ENCODE peak calls at places on chromosome 6, in seven cellular contexts. One of them, this sample, is unnamed.

GRCh38 chr6:68233623-68234022 is 401.5 kb upstream of the ADGRB3 start:
- DNase-seq in mesendoderm: no peak
- DNase-seq in IMR-90: peak; percentile 1
- DNase-seq in neuronal stem cell: no peak
- DNase-seq in mesenchymal stem cell: peak; percentile 62
- DNase-seq in H9: no peak
- DNase-seq in H1: no peak
- DNase-seq in this sample: no peak

GRCh38 chr6:34934516-34934915 is 45.5 kb downstream of the ANKS1A start:
- DNase-seq in H1: no peak
- DNase-seq in H9: no peak
- DNase-seq in mesendoderm: no peak
- DNase-seq in neuronal stem cell: no peak
- DNase-seq in mesenchymal stem cell: no peak
- DNase-seq in IMR-90: peak; percentile 59
- DNase-seq in this sample: no peak

GRCh38 chr6:108074057-108074358 is 533 bp downstream of the OSTM1 start:
- DNase-seq in H1: no peak
- DNase-seq in neuronal stem cell: no peak
- DNase-seq in H9: no peak
- DNase-seq in IMR-90: peak; percentile 31
- DNase-seq in mesenchymal stem cell: no peak
- DNase-seq in mesendoderm: no peak
- DNase-seq in this sample: no peak

GRCh38 chr6:170347091-170347490 is 40.5 kb downstream of the FAM120B start:
- DNase-seq in H1: no peak
- DNase-seq in mesenchymal stem cell: no peak
- DNase-seq in H9: no peak
- DNase-seq in neuronal stem cell: no peak
- DNase-seq in IMR-90: peak; percentile 51
- DNase-seq in mesendoderm: no peak
- DNase-seq in this sample: no peak

GRCh38 chr6:16973071-16973470 is 128.8 kb upstream of the STMND1 start:
- DNase-seq in neuronal stem cell: no peak
- DNase-seq in mesenchymal stem cell: no peak
- DNase-seq in H9: no peak
- DNase-seq in mesendoderm: no peak
- DNase-seq in H1: no peak
- DNase-seq in IMR-90: no peak
- DNase-seq in this sample: no peak

GRCh38 chr6:6942826-6943225 is 164.9 kb upstream of the RREB1 start:
- DNase-seq in H1: no peak
- DNase-seq in H9: no peak
- DNase-seq in mesendoderm: no peak
- DNase-seq in neuronal stem cell: no peak
- DNase-seq in IMR-90: peak; percentile 8
- DNase-seq in mesenchymal stem cell: no peak
- DNase-seq in this sample: no peak

GRCh38 chr6:41682497-41682961 is 44.3 kb downstream of the MDFI start:
- DNase-seq in mesendoderm: no peak
- DNase-seq in IMR-90: no peak
- DNase-seq in neuronal stem cell: no peak
- DNase-seq in mesenchymal stem cell: no peak
- DNase-seq in H9: no peak
- DNase-seq in H1: no peak
- DNase-seq in this sample: no peak

GRCh38 chr6:111972714-111973678 is 80.9 kb upstream of the CCN6 start:
- DNase-seq in IMR-90: peak; percentile 98
- DNase-seq in mesenchymal stem cell: peak; percentile 97
- DNase-seq in H9: no peak
- DNase-seq in mesendoderm: peak; percentile 68
- DNase-seq in neuronal stem cell: no peak
- DNase-seq in H1: no peak
- DNase-seq in this sample: peak; percentile 80

GRCh38 chr6:25056130-25056529 is 120.4 kb upstream of the RIPOR2 start:
- DNase-seq in IMR-90: no peak
- DNase-seq in H1: no peak
- DNase-seq in mesenchymal stem cell: no peak
- DNase-seq in mesendoderm: peak; percentile 20
- DNase-seq in neuronal stem cell: no peak
- DNase-seq in H9: no peak
- DNase-seq in this sample: no peak

GRCh38 chr6:18720075-18720474 is 332.9 kb downstream of the RNF144B start:
- DNase-seq in neuronal stem cell: no peak
- DNase-seq in mesendoderm: no peak
- DNase-seq in IMR-90: no peak
- DNase-seq in mesenchymal stem cell: no peak
- DNase-seq in H1: no peak
- DNase-seq in H9: no peak
- DNase-seq in this sample: no peak

GRCh38 chr6:89952696-89953095 is 58.4 kb downstream of the GJA10 start:
- DNase-seq in mesendoderm: no peak
- DNase-seq in neuronal stem cell: no peak
- DNase-seq in H9: no peak
- DNase-seq in H1: no peak
- DNase-seq in IMR-90: peak; percentile 75
- DNase-seq in mesenchymal stem cell: peak; percentile 21
- DNase-seq in this sample: no peak

GRCh38 chr6:12328701-12329100 is 38.5 kb downstream of the EDN1 start:
- DNase-seq in neuronal stem cell: no peak
- DNase-seq in H1: no peak
- DNase-seq in mesenchymal stem cell: no peak
- DNase-seq in mesendoderm: no peak
- DNase-seq in IMR-90: no peak
- DNase-seq in H9: no peak
- DNase-seq in this sample: no peak

GRCh38 chr6:138824482-138825134 is 28.7 kb downstream of the ECT2L start:
- DNase-seq in H9: no peak
- DNase-seq in IMR-90: peak; percentile 9
- DNase-seq in H1: no peak
- DNase-seq in neuronal stem cell: no peak
- DNase-seq in mesenchymal stem cell: no peak
- DNase-seq in mesendoderm: peak; percentile 3
- DNase-seq in this sample: no peak

GRCh38 chr6:52931351-52931750 is 21.9 kb upstream of the GSTA3 start:
- DNase-seq in H9: no peak
- DNase-seq in H1: no peak
- DNase-seq in IMR-90: no peak
- DNase-seq in mesenchymal stem cell: no peak
- DNase-seq in neuronal stem cell: no peak
- DNase-seq in mesendoderm: no peak
- DNase-seq in this sample: peak; percentile 55

GRCh38 chr6:111806561-111807497 is 66.4 kb downstream of the FYN start:
- DNase-seq in mesendoderm: peak; percentile 58
- DNase-seq in IMR-90: no peak
- DNase-seq in H1: no peak
- DNase-seq in neuronal stem cell: no peak
- DNase-seq in H9: no peak
- DNase-seq in mesenchymal stem cell: no peak
- DNase-seq in this sample: peak; percentile 65

DNA sequence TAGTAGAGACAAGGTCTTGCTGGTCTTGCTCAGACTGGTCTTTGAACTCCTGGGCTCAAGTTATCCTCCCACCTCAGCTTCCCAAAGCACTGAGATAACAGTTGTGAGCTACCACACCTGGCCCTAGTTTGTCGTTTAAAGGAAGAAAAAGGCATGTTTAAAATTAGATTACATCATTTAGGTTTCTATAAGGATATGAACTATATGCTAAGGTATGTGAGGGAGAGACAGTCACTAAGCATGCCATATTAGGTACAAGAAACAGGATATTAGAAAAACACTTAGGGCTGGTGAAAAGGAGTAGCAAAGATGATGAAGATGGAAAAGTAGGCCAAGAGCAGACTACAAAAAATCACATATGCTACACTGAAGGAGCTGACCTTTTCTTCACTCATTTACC is 106.4 kb downstream of the ASCC3 start:
- DNase-seq in mesenchymal stem cell: no peak
- DNase-seq in H1: no peak
- DNase-seq in H9: no peak
- DNase-seq in neuronal stem cell: no peak
- DNase-seq in IMR-90: peak; percentile 66
- DNase-seq in mesendoderm: no peak
- DNase-seq in this sample: no peak
- H2BK120ac ChIP-seq in mesenchymal stem cell: no peak overlapping the region
- H2BK120ac ChIP-seq in H1: no peak overlapping the region
- H2BK120ac ChIP-seq in H9: no peak overlapping the region
- H2BK120ac ChIP-seq in neuronal stem cell: no peak overlapping the region
- H2BK120ac ChIP-seq in IMR-90: no peak overlapping the region
- H2BK120ac ChIP-seq in mesendoderm: no peak overlapping the region
- H2BK120ac ChIP-seq in this sample: no peak overlapping the region

DNA sequence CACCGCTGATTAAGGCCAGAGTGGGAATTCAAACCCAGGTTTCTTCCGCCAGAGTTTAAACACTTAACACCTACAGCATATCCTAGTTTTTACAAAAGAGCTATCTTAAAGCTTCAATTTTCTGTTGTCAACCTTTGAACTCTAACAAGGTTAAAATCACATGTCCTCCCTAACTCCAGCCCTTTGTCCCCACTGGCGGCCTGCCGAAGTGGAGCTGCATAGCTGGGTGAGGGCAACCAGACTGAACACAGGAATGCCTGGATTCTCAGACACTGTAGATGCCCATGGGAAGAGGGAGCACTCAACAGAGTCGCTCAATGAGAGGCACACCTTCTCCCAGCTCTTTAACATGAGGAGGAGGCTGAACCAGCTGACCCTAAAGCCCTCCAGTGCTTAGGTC is 59.1 kb downstream of the LRFN2 start:
- DNase-seq in H9: no peak
- DNase-seq in H1: no peak
- DNase-seq in mesendoderm: no peak
- DNase-seq in IMR-90: no peak
- DNase-seq in mesenchymal stem cell: no peak
- DNase-seq in neuronal stem cell: no peak
- DNase-seq in this sample: no peak
- H2BK120ac ChIP-seq in H9: no peak overlapping the region
- H2BK120ac ChIP-seq in H1: no peak overlapping the region
- H2BK120ac ChIP-seq in mesendoderm: no peak overlapping the region
- H2BK120ac ChIP-seq in IMR-90: no peak overlapping the region
- H2BK120ac ChIP-seq in mesenchymal stem cell: no peak overlapping the region
- H2BK120ac ChIP-seq in neuronal stem cell: no peak overlapping the region
- H2BK120ac ChIP-seq in this sample: no peak overlapping the region

DNA sequence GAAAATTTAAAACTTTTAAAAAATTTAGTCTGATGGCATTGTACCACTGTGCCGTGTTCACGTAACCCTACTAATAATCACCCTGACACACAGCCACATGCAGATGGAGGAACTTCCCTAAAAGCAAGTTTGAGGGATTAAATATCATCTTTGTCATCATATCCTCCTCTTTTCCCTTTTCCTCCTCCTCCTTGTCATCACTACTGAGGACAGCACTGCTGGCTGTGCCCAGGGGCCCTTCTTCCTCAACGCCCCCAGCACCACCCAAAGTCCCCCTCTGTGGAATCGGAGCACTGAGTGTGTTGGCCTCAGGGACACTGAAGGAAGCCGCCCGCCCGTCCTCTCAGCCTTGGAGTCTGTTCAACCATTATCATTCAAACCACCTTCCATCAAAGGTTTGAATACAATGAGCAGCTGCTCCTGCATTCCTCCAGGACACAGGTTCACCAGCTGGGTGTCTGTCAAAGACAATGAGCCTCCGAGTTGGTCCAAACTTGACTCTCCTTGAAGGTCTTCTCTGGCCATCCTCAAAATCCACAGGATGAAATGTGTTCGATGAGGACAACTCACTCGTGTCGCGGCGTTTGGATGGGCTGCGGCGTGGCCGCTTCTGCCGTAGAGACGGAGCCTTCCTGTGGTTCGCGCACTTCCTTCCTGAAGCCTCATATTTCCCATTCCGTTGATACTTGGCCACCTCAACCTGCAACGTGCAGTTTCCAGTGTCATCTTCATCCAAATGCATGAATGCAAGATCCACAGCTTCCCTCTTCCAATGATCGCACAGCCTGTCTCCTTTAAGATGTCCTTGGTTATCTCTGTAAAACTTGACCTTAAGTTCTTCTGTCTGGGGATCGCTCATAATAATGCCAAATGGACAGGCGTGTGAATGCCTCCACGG is 23.3 kb downstream of the NQO2 start:
- DNase-seq in mesendoderm: peak; percentile 62
- DNase-seq in H1: no peak
- DNase-seq in mesenchymal stem cell: no peak
- DNase-seq in H9: peak; percentile 48
- DNase-seq in IMR-90: no peak
- DNase-seq in neuronal stem cell: no peak
- DNase-seq in this sample: peak; percentile 38
- H2BK120ac ChIP-seq in mesendoderm: no peak overlapping the region
- H2BK120ac ChIP-seq in H1: no peak overlapping the region
- H2BK120ac ChIP-seq in mesenchymal stem cell: peak overlapping the region; percentile 44
- H2BK120ac ChIP-seq in H9: no peak overlapping the region
- H2BK120ac ChIP-seq in IMR-90: peak overlapping the region; percentile 83
- H2BK120ac ChIP-seq in neuronal stem cell: no peak overlapping the region
- H2BK120ac ChIP-seq in this sample: no peak overlapping the region

DNA sequence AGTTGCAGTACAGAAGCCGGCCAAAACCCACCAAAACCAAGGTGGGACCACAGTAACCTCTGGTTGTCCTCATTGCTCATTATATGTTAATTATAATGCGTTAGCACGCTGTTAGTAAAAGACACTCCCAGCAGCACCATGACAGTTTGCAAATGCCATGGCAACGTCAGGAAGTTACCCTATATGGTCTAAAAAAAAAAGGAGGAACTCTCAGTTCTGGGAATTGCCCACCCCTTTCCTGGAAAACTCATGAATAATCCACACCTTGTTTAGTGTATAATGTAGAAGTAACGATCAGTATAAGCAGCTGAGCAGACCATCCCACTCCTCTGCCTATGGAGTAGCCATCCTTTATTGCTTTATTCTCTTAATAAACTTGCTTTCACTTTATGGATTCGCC is 148.6 kb upstream of the EXOC2 start:
- DNase-seq in neuronal stem cell: no peak
- DNase-seq in IMR-90: no peak
- DNase-seq in mesendoderm: peak; percentile 43
- DNase-seq in H1: no peak
- DNase-seq in H9: no peak
- DNase-seq in mesenchymal stem cell: no peak
- DNase-seq in this sample: no peak
- H2BK120ac ChIP-seq in neuronal stem cell: no peak overlapping the region
- H2BK120ac ChIP-seq in IMR-90: no peak overlapping the region
- H2BK120ac ChIP-seq in mesendoderm: no peak overlapping the region
- H2BK120ac ChIP-seq in H1: no peak overlapping the region
- H2BK120ac ChIP-seq in H9: no peak overlapping the region
- H2BK120ac ChIP-seq in mesenchymal stem cell: no peak overlapping the region
- H2BK120ac ChIP-seq in this sample: no peak overlapping the region

DNA sequence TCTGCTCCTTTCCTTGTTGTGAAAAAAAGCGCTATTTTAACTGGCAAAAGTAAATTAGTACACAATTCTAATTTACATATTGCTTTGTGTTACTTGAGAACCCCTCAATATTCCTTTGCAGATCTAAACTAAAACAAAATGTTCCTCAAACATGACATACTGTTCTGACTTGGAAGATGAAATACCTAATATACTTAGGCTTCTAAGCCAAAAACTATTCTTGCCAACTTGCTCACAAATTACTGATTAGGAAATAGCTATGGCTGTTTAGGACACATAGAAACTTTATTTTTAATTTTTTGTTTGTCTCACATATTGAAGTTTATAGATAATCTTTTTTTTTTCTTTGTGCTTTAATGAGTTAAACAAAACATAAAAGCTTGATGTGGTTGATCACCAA is 542.2 kb downstream of the GRIK2 start:
- DNase-seq in mesenchymal stem cell: no peak
- DNase-seq in H1: no peak
- DNase-seq in mesendoderm: no peak
- DNase-seq in H9: no peak
- DNase-seq in IMR-90: no peak
- DNase-seq in neuronal stem cell: no peak
- DNase-seq in this sample: no peak
- H2BK120ac ChIP-seq in mesenchymal stem cell: no peak overlapping the region
- H2BK120ac ChIP-seq in H1: no peak overlapping the region
- H2BK120ac ChIP-seq in mesendoderm: no peak overlapping the region
- H2BK120ac ChIP-seq in H9: no peak overlapping the region
- H2BK120ac ChIP-seq in IMR-90: no peak overlapping the region
- H2BK120ac ChIP-seq in neuronal stem cell: no peak overlapping the region
- H2BK120ac ChIP-seq in this sample: no peak overlapping the region

This sample was measured in trophoblast cell.